ENCODE peak calls at places on chromosome 3, in six cellular contexts. H, T, U, S, P and I are unnamed samples.

GRCh38 chr3:130963878-130964277 is 62.7 kb downstream of the ASTE1 start:
- DNase-seq in H (no peak), T (no peak), U (no peak), S (no peak), P (peak), I (no peak)

GRCh38 chr3:174869448-174869847 is 10.3 kb downstream of the NAALADL2 start:
- DNase-seq in H (no peak), T (no peak), U (no peak), S (no peak), P (peak), I (no peak)

GRCh38 chr3:155853214-155854146 is 747 bp downstream of the SLC33A1 start:
- DNase-seq in H (peak), T (no peak), U (peak), S (no peak), P (peak), I (no peak)

GRCh38 chr3:194205675-194206133 is 69.8 kb downstream of the HES1 start:
- DNase-seq in H (peak), T (no peak), U (no peak), S (peak), P (no peak), I (no peak)

GRCh38 chr3:182739619-182740018 is 53.7 kb upstream of the ATP11B start:
- DNase-seq in H (no peak), T (no peak), U (no peak), S (no peak), P (peak), I (no peak)

GRCh38 chr3:97817965-97818364 is 3.8 kb upstream of the CRYBG3 start:
- DNase-seq in H (no peak), T (no peak), U (no peak), S (peak), P (no peak), I (no peak)

GRCh38 chr3:72470899-72471298 is 377.3 kb downstream of the SHQ1 start:
- DNase-seq in H (no peak), T (no peak), U (no peak), S (no peak), P (no peak), I (no peak)

GRCh38 chr3:173930251-173930650 is 532.7 kb downstream of the NLGN1 start:
- DNase-seq in H (no peak), T (no peak), U (no peak), S (no peak), P (no peak), I (no peak)

GRCh38 chr3:165549665-165550064 is 287.6 kb downstream of the BCHE start:
- DNase-seq in H (no peak), T (no peak), U (no peak), S (no peak), P (no peak), I (no peak)

GRCh38 chr3:55797084-55797483 is 310.0 kb upstream of the WNT5A start:
- DNase-seq in H (no peak), T (no peak), U (no peak), S (no peak), P (peak), I (no peak)

GRCh38 chr3:64039972-64040733 is 16.9 kb upstream of the PSMD6 start:
- DNase-seq in H (no peak), T (no peak), U (no peak), S (no peak), P (no peak), I (no peak)